ENCODE peak calls at places on chromosomes 11 and 22, in five cellular contexts. One of them, this sample, is unnamed.

GRCh38 chr22:25658641-25659040 is 83.3 kb upstream of the MYO18B start:
- DNase-seq in K562: no peak
- DNase-seq in GM12878: no peak
- DNase-seq in H1: no peak
- DNase-seq in HepG2: no peak
- DNase-seq in this sample: no peak

GRCh38 chr11:100769165-100769564 is 82.1 kb downstream of the ARHGAP42 start:
- DNase-seq in K562: no peak
- DNase-seq in GM12878: no peak
- DNase-seq in H1: no peak
- DNase-seq in HepG2: no peak
- DNase-seq in this sample: no peak

GRCh38 chr11:45459501-45459900 is 173.4 kb upstream of the SYT13 start:
- DNase-seq in K562: no peak
- DNase-seq in GM12878: no peak
- DNase-seq in H1: no peak
- DNase-seq in HepG2: no peak
- DNase-seq in this sample: no peak

GRCh38 chr11:45021692-45022130 is 71.0 kb upstream of the TP53I11 start:
- DNase-seq in K562: no peak
- DNase-seq in GM12878: no peak
- DNase-seq in H1: peak
- DNase-seq in HepG2: no peak
- DNase-seq in this sample: no peak

GRCh38 chr11:128394436-128395089 is 192.8 kb downstream of the ETS1 start:
- DNase-seq in K562: no peak
- DNase-seq in GM12878: no peak
- DNase-seq in H1: no peak
- DNase-seq in HepG2: no peak
- DNase-seq in this sample: no peak

GRCh38 chr22:28799834-28800307 is 498 bp downstream of the XBP1 start:
- DNase-seq in K562: peak
- DNase-seq in GM12878: no peak
- DNase-seq in H1: no peak
- DNase-seq in HepG2: no peak
- DNase-seq in this sample: no peak

GRCh38 chr22:37229012-37229804 is 14.9 kb downstream of the RAC2 start:
- DNase-seq in K562: peak
- DNase-seq in GM12878: no peak
- DNase-seq in H1: no peak
- DNase-seq in HepG2: no peak
- DNase-seq in this sample: peak

GRCh38 chr11:123690490-123690889 is 36.1 kb upstream of the SCN3B start:
- DNase-seq in K562: no peak
- DNase-seq in GM12878: no peak
- DNase-seq in H1: no peak
- DNase-seq in HepG2: no peak
- DNase-seq in this sample: peak

GRCh38 chr22:43000441-43001175 is 14.3 kb downstream of the PACSIN2 start:
- DNase-seq in K562: no peak
- DNase-seq in GM12878: no peak
- DNase-seq in H1: no peak
- DNase-seq in HepG2: no peak
- DNase-seq in this sample: no peak

GRCh38 chr11:2700415-2701211 is 819 bp upstream of the KCNQ1OT1 start:
- DNase-seq in K562: peak
- DNase-seq in GM12878: peak
- DNase-seq in H1: no peak
- DNase-seq in HepG2: peak
- DNase-seq in this sample: peak

GRCh38 chr11:17883946-17884345 is 128.9 kb downstream of the SERGEF start:
- DNase-seq in K562: no peak
- DNase-seq in GM12878: no peak
- DNase-seq in H1: peak
- DNase-seq in HepG2: no peak
- DNase-seq in this sample: no peak

GRCh38 chr22:16915711-16916110 is 90.5 kb upstream of the XKR3 start:
- DNase-seq in K562: no peak
- DNase-seq in GM12878: no peak
- DNase-seq in H1: no peak
- DNase-seq in HepG2: no peak
- DNase-seq in this sample: no peak

GRCh38 chr11:114211444-114212122 is 84.6 kb upstream of the NNMT start:
- DNase-seq in K562: no peak
- DNase-seq in GM12878: no peak
- DNase-seq in H1: no peak
- DNase-seq in HepG2: no peak
- DNase-seq in this sample: no peak

GRCh38 chr11:123251656-123252344 is 56.8 kb upstream of the CLMP start:
- DNase-seq in K562: no peak
- DNase-seq in GM12878: no peak
- DNase-seq in H1: no peak
- DNase-seq in HepG2: no peak
- DNase-seq in this sample: no peak

GRCh38 chr11:120182790-120183491 is 27.9 kb upstream of the OAF start:
- DNase-seq in K562: no peak
- DNase-seq in GM12878: no peak
- DNase-seq in H1: peak
- DNase-seq in HepG2: peak
- DNase-seq in this sample: peak

GRCh38 chr11:91624021-91624420 is 600.6 kb upstream of the FAT3 start:
- DNase-seq in K562: no peak
- DNase-seq in GM12878: no peak
- DNase-seq in H1: no peak
- DNase-seq in HepG2: no peak
- DNase-seq in this sample: no peak
- TF ChIP-seq USF2 in K562: no peak
- TF ChIP-seq USF2 in GM12878: no peak
- TF ChIP-seq USF2 in H1: no peak
- TF ChIP-seq USF2 in HepG2: no peak
- TF ChIP-seq USF2 in this sample: no peak

GRCh38 chr11:12489246-12489772 is 111.9 kb downstream of the PARVA start:
- DNase-seq in K562: no peak
- DNase-seq in GM12878: no peak
- DNase-seq in H1: no peak
- DNase-seq in HepG2: no peak
- DNase-seq in this sample: no peak
- TF ChIP-seq CEBPB in K562: no peak
- TF ChIP-seq CEBPB in GM12878: no peak
- TF ChIP-seq CEBPB in H1: no peak
- TF ChIP-seq CEBPB in HepG2: no peak
- TF ChIP-seq CEBPB in this sample: no peak

GRCh38 chr11:76689861-76690260 is 19.3 kb upstream of the LRRC32 start:
- DNase-seq in K562: no peak
- DNase-seq in GM12878: no peak
- DNase-seq in H1: no peak
- DNase-seq in HepG2: no peak
- DNase-seq in this sample: no peak

GRCh38 chr11:76690736-76691135 is 20.2 kb upstream of the LRRC32 start:
- DNase-seq in K562: no peak
- DNase-seq in GM12878: no peak
- DNase-seq in H1: no peak
- DNase-seq in HepG2: no peak
- DNase-seq in this sample: no peak

GRCh38 chr11:76693791-76694190 is 23.2 kb upstream of the LRRC32 start:
- DNase-seq in K562: no peak
- DNase-seq in GM12878: no peak
- DNase-seq in H1: no peak
- DNase-seq in HepG2: no peak
- DNase-seq in this sample: no peak

GRCh38 chr11:76692956-76693355 is 22.4 kb upstream of the LRRC32 start:
- DNase-seq in K562: no peak
- DNase-seq in GM12878: no peak
- DNase-seq in H1: no peak
- DNase-seq in HepG2: no peak
- DNase-seq in this sample: no peak

DNA sequence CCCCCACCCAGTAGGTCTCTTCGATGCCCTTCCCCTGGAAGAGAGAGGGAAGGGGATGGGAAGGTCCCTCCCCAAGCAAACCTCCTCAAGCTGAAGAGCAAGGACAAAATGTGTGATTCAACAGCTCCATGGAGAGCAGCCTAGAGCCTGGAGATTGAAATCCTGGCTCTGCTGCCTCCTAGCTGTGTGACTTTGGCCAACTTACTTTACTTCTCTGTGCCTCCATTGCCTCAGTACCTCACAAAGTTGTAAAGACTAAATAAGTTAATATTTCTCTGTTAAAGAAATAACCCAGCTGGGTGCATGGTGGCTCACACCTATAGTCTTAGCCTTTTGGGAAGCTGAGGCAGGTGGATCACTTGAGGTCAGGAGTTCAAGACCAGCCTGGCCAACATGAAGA is 21.1 kb upstream of the LRRC32 start:
- DNase-seq in K562: no peak
- DNase-seq in GM12878: no peak
- DNase-seq in H1: no peak
- DNase-seq in HepG2: no peak
- DNase-seq in this sample: no peak
- TF ChIP-seq HDAC2 in K562: no peak
- TF ChIP-seq HDAC2 in GM12878: no peak
- TF ChIP-seq HDAC2 in H1: no peak
- TF ChIP-seq HDAC2 in HepG2: no peak
- TF ChIP-seq HDAC2 in this sample: no peak

DNA sequence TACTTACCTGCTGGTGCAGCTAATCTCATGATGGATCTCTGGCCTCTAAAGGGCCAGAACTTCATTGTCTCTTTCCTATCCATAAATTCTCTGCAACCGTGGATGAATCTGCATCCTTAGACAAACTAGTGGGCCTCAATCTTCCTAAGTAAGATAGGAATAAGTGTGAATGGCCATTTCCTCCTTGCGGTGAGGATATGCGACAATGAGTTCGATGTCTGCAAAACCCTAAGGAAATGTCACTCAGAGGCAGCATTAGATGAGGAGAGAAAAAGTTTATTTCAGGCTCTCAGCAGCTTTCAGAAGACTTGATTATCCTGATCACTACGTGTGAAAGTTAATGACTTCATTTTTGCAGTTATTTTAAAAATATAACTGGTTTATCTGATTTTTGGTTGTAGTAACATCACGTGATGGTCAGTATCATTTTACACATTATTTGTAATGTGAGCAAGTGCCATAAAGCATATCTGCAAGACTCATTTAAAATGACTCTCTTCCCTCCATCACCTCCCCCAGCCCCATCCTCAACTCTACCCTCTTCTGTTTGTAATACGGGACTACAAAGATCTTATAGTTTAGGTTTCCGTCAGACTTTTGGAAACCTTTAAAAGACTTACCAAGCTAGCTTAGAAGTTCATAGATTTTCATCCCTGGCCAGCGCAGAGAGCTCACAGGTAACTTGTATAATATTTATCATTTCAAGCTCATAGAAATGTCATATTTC is 10.2 kb downstream of the GRAP2 start:
- DNase-seq in K562: no peak
- DNase-seq in GM12878: no peak
- DNase-seq in H1: no peak
- DNase-seq in HepG2: no peak
- DNase-seq in this sample: no peak
- TF ChIP-seq USF2 in K562: no peak
- TF ChIP-seq USF2 in GM12878: no peak
- TF ChIP-seq USF2 in H1: no peak
- TF ChIP-seq USF2 in HepG2: no peak
- TF ChIP-seq USF2 in this sample: no peak

DNA sequence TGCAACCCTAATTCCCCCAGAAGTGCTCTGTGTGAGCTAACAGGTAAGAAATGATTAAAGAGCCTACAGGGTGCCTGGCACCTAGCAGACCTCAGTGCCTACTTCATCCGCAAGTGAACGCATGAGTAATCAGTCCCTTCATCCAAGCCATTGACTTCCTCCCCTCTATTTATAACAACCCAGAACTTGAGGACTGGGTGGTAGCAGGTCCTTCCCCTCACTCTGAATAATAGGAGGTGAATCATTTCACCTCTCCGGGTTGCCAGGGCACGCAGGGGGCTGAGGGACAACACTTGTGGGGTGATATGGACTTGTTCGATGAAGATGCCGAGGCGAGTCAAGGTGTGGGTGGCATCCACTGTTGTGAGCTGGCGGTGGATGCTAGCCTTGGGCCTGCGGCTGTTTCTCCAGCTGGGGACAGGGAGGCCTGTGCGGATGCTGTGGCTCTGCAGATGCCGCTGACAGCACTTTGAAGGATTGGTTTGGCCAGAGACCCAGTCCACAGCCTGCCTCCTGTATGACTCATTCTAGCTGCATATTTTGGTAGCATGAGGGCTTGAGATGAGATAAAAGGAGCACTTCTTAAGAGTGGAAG is 11.7 kb upstream of the SORL1-AS1 start:
- DNase-seq in K562: no peak
- DNase-seq in GM12878: no peak
- DNase-seq in H1: no peak
- DNase-seq in HepG2: peak
- DNase-seq in this sample: peak
- TF ChIP-seq CEBPB in K562: no peak
- TF ChIP-seq CEBPB in GM12878: no peak
- TF ChIP-seq CEBPB in H1: no peak
- TF ChIP-seq CEBPB in HepG2: no peak
- TF ChIP-seq CEBPB in this sample: no peak

DNA sequence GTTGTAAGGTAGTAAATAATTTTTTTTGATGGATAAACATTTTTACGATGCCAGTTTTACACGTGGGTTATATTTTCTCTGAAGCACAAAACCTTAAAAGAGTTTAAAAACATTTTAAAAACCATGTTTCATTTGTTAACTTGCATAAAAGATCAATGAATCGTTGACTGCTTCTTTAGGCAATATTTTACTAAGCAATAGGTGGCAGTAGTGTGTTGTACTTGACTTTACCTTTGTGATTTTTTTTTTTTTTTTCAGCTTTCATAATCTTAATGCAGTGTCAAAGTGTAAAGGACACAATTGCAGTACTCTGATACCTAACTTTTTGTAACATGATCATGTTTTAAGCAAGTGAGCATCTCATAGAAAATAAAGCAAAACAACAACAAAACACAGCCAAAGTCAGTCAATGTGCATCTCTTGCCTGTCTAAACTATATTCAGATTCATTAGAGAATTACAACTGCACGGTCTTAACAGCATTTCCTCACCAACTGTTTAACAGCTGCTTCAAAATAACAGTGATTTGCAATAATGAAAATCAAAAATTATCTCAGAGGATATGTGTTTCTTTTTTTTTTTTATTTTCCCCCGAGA is 27.7 kb downstream of the DNAJC24 start:
- DNase-seq in K562: no peak
- DNase-seq in GM12878: no peak
- DNase-seq in H1: no peak
- DNase-seq in HepG2: peak
- DNase-seq in this sample: peak
- TF ChIP-seq HDAC2 in K562: no peak
- TF ChIP-seq HDAC2 in GM12878: no peak
- TF ChIP-seq HDAC2 in H1: no peak
- TF ChIP-seq HDAC2 in HepG2: no peak
- TF ChIP-seq HDAC2 in this sample: no peak

This sample was measured in A549.